ENCODE peak calls at places on chromosomes 3 and 15, in ten cellular contexts. One of them, this sample, is unnamed.

GRCh38 chr15:66085128-66085527 is 168.4 kb downstream of the MEGF11 start:
- DNase-seq in heart right ventricle: no peak
- DNase-seq in body of pancreas: no peak
- DNase-seq in Right ventricle myocardium superior: no peak
- DNase-seq in endothelial cell: peak; percentile 46
- DNase-seq in right atrium auricular region: no peak
- DNase-seq in activated B cell treated with CpG ODN at 0.5 μM for 24 hours: no peak
- DNase-seq in mesenchymal stem cell: no peak
- DNase-seq in RPMI8226: peak; percentile 41
- DNase-seq in SK-N-SH: no peak
- DNase-seq in this sample: no peak

GRCh38 chr3:180630360-180630759 is 28.4 kb downstream of the TTC14 start:
- DNase-seq in right atrium auricular region: no peak
- DNase-seq in activated B cell treated with CpG ODN at 0.5 μM for 24 hours: no peak
- DNase-seq in endothelial cell: no peak
- DNase-seq in SK-N-SH: no peak
- DNase-seq in RPMI8226: no peak
- DNase-seq in body of pancreas: no peak
- DNase-seq in Right ventricle myocardium superior: no peak
- DNase-seq in mesenchymal stem cell: no peak
- DNase-seq in heart right ventricle: no peak
- DNase-seq in this sample: no peak

GRCh38 chr15:75531041-75531450 is 48.1 kb downstream of the PTPN9 start:
- DNase-seq in Right ventricle myocardium superior: peak; percentile 86
- DNase-seq in mesenchymal stem cell: peak; percentile 34
- DNase-seq in activated B cell treated with CpG ODN at 0.5 μM for 24 hours: no peak
- DNase-seq in right atrium auricular region: peak; percentile 64
- DNase-seq in heart right ventricle: peak; percentile 65
- DNase-seq in SK-N-SH: no peak
- DNase-seq in endothelial cell: no peak
- DNase-seq in body of pancreas: peak; percentile 20
- DNase-seq in RPMI8226: no peak
- DNase-seq in this sample: no peak

GRCh38 chr3:42505203-42505848 is 2.9 kb downstream of the VIPR1 start:
- DNase-seq in Right ventricle myocardium superior: no peak
- DNase-seq in right atrium auricular region: peak; percentile 50
- DNase-seq in heart right ventricle: no peak
- DNase-seq in body of pancreas: peak; percentile 6
- DNase-seq in mesenchymal stem cell: no peak
- DNase-seq in RPMI8226: no peak
- DNase-seq in SK-N-SH: no peak
- DNase-seq in activated B cell treated with CpG ODN at 0.5 μM for 24 hours: peak; percentile 12
- DNase-seq in endothelial cell: no peak
- DNase-seq in this sample: peak; percentile 48

GRCh38 chr3:184582583-184582982 is 21.0 kb downstream of the EPHB3 start:
- DNase-seq in mesenchymal stem cell: peak; percentile 76
- DNase-seq in endothelial cell: no peak
- DNase-seq in SK-N-SH: no peak
- DNase-seq in right atrium auricular region: peak; percentile 77
- DNase-seq in activated B cell treated with CpG ODN at 0.5 μM for 24 hours: no peak
- DNase-seq in Right ventricle myocardium superior: peak; percentile 76
- DNase-seq in body of pancreas: no peak
- DNase-seq in heart right ventricle: peak; percentile 54
- DNase-seq in RPMI8226: no peak
- DNase-seq in this sample: no peak

GRCh38 chr3:156106721-156107373 is 13.5 kb upstream of the KCNAB1 start:
- DNase-seq in body of pancreas: no peak
- DNase-seq in SK-N-SH: no peak
- DNase-seq in right atrium auricular region: no peak
- DNase-seq in heart right ventricle: no peak
- DNase-seq in RPMI8226: no peak
- DNase-seq in endothelial cell: no peak
- DNase-seq in activated B cell treated with CpG ODN at 0.5 μM for 24 hours: no peak
- DNase-seq in Right ventricle myocardium superior: no peak
- DNase-seq in mesenchymal stem cell: no peak
- DNase-seq in this sample: no peak

GRCh38 chr3:4856136-4856535 is 123.1 kb upstream of the BHLHE40 start:
- DNase-seq in mesenchymal stem cell: no peak
- DNase-seq in SK-N-SH: no peak
- DNase-seq in activated B cell treated with CpG ODN at 0.5 μM for 24 hours: no peak
- DNase-seq in RPMI8226: no peak
- DNase-seq in endothelial cell: no peak
- DNase-seq in right atrium auricular region: no peak
- DNase-seq in heart right ventricle: no peak
- DNase-seq in body of pancreas: no peak
- DNase-seq in Right ventricle myocardium superior: no peak
- DNase-seq in this sample: no peak

GRCh38 chr3:110384601-110385000 is 687.0 kb upstream of the NECTIN3 start:
- DNase-seq in SK-N-SH: no peak
- DNase-seq in heart right ventricle: no peak
- DNase-seq in right atrium auricular region: no peak
- DNase-seq in mesenchymal stem cell: peak; percentile 49
- DNase-seq in activated B cell treated with CpG ODN at 0.5 μM for 24 hours: no peak
- DNase-seq in Right ventricle myocardium superior: no peak
- DNase-seq in RPMI8226: no peak
- DNase-seq in body of pancreas: no peak
- DNase-seq in endothelial cell: no peak
- DNase-seq in this sample: no peak

GRCh38 chr3:170599083-170599482 is 13.2 kb upstream of the SLC7A14 start:
- DNase-seq in right atrium auricular region: no peak
- DNase-seq in RPMI8226: no peak
- DNase-seq in SK-N-SH: no peak
- DNase-seq in heart right ventricle: no peak
- DNase-seq in Right ventricle myocardium superior: no peak
- DNase-seq in mesenchymal stem cell: no peak
- DNase-seq in body of pancreas: no peak
- DNase-seq in endothelial cell: no peak
- DNase-seq in activated B cell treated with CpG ODN at 0.5 μM for 24 hours: no peak
- DNase-seq in this sample: no peak

This sample was measured in type B pancreatic cell.